ENCODE peak calls at places on chromosomes 12 and 14, in four cellular contexts. M is K562, S is HCT116, O is HepG2. L is an unnamed sample. For H3K9me3, the result is how much of the 10 kb centered on the place peaks cover.

GRCh38 chr14:69873877-69874780 is 5.1 kb upstream of the SMOC1 start:
- DNase-seq in M (no peak), S (no peak), O (no peak), L (no peak)

GRCh38 chr12:50579757-50580267 is 75.0 kb downstream of the DIP2B start:
- DNase-seq in O (no peak), S (no peak), M (no peak), L (no peak)

GRCh38 chr12:84166812-84167211 is 745.8 kb downstream of the SLC6A15 start:
- DNase-seq in O (no peak), S (no peak), M (no peak), L (no peak)

GRCh38 chr12:4379410-4379809 is at the start of gene FGF23:
- DNase-seq in O (peak), S (no peak), M (peak), L (no peak)

GRCh38 chr14:30209136-30209535 is 281.5 kb upstream of the PRKD1 start:
- DNase-seq in S (no peak), O (no peak), M (no peak), L (no peak)

GRCh38 chr12:47237751-47238211 is 158.0 kb upstream of the AMIGO2 start:
- DNase-seq in O (no peak), S (no peak), M (no peak), L (no peak)

GRCh38 chr14:34461334-34462131 is 507 bp downstream of the SPTSSA start:
- DNase-seq in S (peak), M (peak), O (peak), L (no peak)

GRCh38 chr12:55842681-55843429 is at the start of gene MMP19:
- DNase-seq in O (peak), S (no peak), M (peak), L (no peak)

GRCh38 chr14:30427846-30428245 is 131.1 kb upstream of the G2E3 start:
- DNase-seq in O (no peak), S (no peak), M (no peak), L (no peak)

GRCh38 chr14:38964630-38965029 is 138.4 kb downstream of the SEC23A start:
- DNase-seq in M (no peak), S (no peak), O (peak), L (no peak)

GRCh38 chr14:61564623-61565091 is 130.7 kb upstream of the HIF1A start:
- DNase-seq in M (peak), O (peak), S (peak), L (no peak)

GRCh38 chr12:121792607-121793500 is 634 bp downstream of the RHOF start:
- DNase-seq in S (no peak), M (no peak), O (peak), L (no peak)

GRCh38 chr12:111451649-111452129 is 46.0 kb downstream of the SH2B3 start:
- DNase-seq in S (peak), M (peak), O (peak), L (peak)

GRCh38 chr14:104356738-104357688 is 218.6 kb downstream of the KIF26A start:
- DNase-seq in O (no peak), M (no peak), S (no peak), L (no peak)

GRCh38 chr12:19971396-19971802 is 396.9 kb upstream of the PDE3A start:
- DNase-seq in O (peak), M (no peak), S (peak), L (no peak)

GRCh38 chr12:52915637-52916036 is 10.8 kb upstream of the KRT8 start:
- DNase-seq in S (no peak), M (no peak), O (no peak), L (no peak)

GRCh38 chr12:123089631-123090353 is 61.1 kb downstream of the PITPNM2 start:
- DNase-seq in O (peak), S (peak), M (peak), L (peak)

GRCh38 chr14:62800577-62800976 is 244.7 kb downstream of the KCNH5 start:
- DNase-seq in S (no peak), O (no peak), M (no peak), L (no peak)

GRCh38 chr14:22978487-22978837 is 3.9 kb downstream of the AJUBA start:
- DNase-seq in M (no peak), O (no peak), S (no peak), L (no peak)

GRCh38 chr12:102167821-102168605 is 29.6 kb downstream of the PMCH start:
- DNase-seq in M (no peak), S (no peak), O (no peak), L (no peak)

GRCh38 chr14:95258754-95259593 is 60.7 kb downstream of the CLMN start:
- DNase-seq in O (no peak), S (no peak), M (no peak), L (no peak)

GRCh38 chr12:52213541-52214420 is 19.3 kb upstream of the KRT7 start:
- DNase-seq in O (peak), S (peak), M (peak), L (peak)

GRCh38 chr14:101353422-101353821 is 207.9 kb upstream of the DIO3 start:
- DNase-seq in O (no peak), S (no peak), M (no peak), L (no peak)

GRCh38 chr14:94689218-94689984 is 77.2 kb downstream of the SERPINA3 start:
- DNase-seq in S (no peak), O (no peak), M (peak), L (no peak)

GRCh38 chr14:74401504-74402241 is 24.3 kb downstream of the SYNDIG1L start:
- DNase-seq in S (no peak), O (no peak), M (peak), L (no peak)

GRCh38 chr14:101559624-101560533 is 1.4 kb upstream of the DIO3 start:
- DNase-seq in O (no peak), M (no peak), S (no peak), L (no peak)

GRCh38 chr14:21071225-21072041 is 1.3 kb downstream of the ARHGEF40 start:
- DNase-seq in M (peak), O (peak), S (no peak), L (no peak)

GRCh38 chr14:64968167-64968566 is 4.0 kb downstream of the RAB15 start:
- DNase-seq in O (no peak), S (no peak), M (no peak), L (no peak)

DNA sequence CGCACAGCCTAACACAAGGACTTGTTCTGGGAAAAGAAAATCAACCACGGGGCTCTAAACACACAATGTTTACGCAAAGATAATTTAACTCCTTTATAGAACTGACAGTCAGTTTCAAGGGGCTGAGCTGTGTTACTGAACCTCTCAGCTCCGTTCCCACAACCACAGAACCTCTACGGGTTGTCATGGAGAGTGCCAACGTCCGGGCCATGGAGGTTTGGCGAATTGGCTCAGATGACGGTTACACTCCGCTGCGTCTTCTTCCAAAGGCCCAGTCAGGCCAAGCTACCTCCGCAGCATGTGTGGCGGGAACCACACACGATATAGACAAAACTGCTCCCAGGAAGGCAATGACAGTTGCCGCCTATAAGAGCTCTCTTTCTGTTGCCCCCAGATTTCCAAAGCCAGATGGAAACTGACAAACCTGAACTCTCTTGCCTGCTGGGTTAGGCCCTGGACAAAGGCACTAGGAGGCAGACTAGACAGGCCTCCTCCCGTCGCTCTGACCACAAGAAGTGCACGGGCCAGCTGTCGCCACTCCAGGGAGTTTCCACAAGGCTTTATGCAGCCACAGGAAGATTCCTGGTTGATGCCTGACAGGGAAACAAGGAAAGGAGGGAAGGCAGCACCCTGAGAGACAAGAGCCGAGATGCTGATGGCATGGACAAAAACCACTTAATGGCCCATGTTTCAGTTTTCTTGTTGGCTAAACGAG is 30.3 kb downstream of the CCDC88C start:
- DNase-seq in O (no peak), S (no peak), M (no peak), L (no peak)
- TF ChIP-seq CTCF in O (no peak), S (no peak), M (no peak), L (no peak)

GRCh38 chr12:129659927-129660326 is 243.9 kb downstream of the TMEM132D start:
- DNase-seq in M (peak), O (no peak), S (no peak), L (no peak)

GRCh38 chr12:129660961-129661360 is 242.9 kb downstream of the TMEM132D start:
- DNase-seq in M (no peak), S (no peak), O (no peak), L (no peak)

GRCh38 chr12:129662184-129662583 is 241.6 kb downstream of the TMEM132D start:
- DNase-seq in M (no peak), S (no peak), O (no peak), L (no peak)

GRCh38 chr12:129657179-129657578 is 246.6 kb downstream of the TMEM132D start:
- DNase-seq in O (no peak), M (no peak), S (no peak), L (no peak)
- TF ChIP-seq TCF7L2 in O (no peak), M (no peak), S (no peak), L (no peak)

GRCh38 chr12:46088040-46088439 is 97.7 kb upstream of the SCAF11 start:
- DNase-seq in O (no peak), S (no peak), M (no peak), L (no peak)

GRCh38 chr12:46084666-46085631 is 94.6 kb upstream of the SCAF11 start:
- DNase-seq in M (no peak), O (no peak), S (no peak), L (no peak)

GRCh38 chr12:46089414-46090162 is 99.2 kb upstream of the SCAF11 start:
- DNase-seq in M (no peak), O (no peak), S (no peak), L (no peak)
- H3K9me3 ChIP-seq in M (under half), O (under half), S (under half), L (under half)

DNA sequence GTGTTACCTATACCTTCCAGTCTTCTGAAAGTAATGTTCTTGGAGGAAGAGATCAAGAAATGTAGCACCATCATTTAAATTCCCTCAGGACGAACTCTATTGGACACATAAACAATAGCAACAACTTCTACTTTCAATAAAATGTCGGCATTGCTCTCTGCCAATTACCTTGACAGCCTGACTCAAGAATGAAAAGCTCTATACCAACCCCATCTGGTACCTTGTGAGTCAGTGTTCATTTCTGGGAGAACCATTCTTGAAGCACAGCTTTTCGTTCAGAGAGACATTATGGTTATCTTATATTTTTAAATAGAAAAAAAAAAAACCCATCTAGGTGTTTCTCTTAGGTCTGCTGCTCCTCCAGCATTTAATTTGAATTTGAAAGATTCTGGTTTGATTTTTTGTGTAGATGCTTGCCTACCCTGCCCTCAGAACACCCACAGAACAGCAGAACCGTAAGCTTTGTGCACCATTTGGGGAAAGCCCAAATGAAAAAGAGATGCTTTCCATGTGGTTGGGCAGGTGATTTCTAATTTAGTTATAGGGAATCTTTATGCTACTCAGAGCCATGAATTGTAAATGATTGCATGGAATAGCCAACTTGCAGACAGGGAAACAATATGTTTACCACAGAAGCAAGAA is 156.0 kb downstream of the SAMD4A start:
- DNase-seq in O (peak), M (no peak), S (no peak), L (no peak)
- TF ChIP-seq CTCF in O (peak), M (peak), S (peak), L (peak)

GRCh38 chr12:81992461-81992860 is 233.3 kb upstream of the PPFIA2 start:
- DNase-seq in S (peak), M (no peak), O (no peak), L (no peak)

GRCh38 chr12:81987351-81987750 is 228.2 kb upstream of the PPFIA2 start:
- DNase-seq in O (no peak), M (no peak), S (no peak), L (no peak)

DNA sequence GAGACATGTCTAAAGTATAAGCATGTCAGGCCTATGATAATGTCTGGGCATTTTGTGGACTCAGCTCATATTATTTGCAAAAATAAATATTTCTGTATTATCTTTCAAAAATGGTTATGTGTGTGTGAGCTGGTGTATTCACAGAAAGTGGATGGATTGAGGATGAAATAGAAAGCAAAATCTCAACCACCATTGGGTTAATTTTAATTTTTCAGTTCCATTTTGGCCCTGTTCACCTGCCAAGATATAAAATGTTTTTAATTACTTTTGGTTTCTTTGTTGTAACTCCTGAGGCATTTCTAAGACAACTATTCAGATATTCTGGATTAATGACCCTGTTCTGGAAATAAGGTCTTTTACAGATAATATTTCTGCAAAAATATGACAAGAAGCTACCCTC is 232.7 kb upstream of the PPFIA2 start:
- DNase-seq in S (no peak), O (no peak), M (no peak), L (no peak)
- TF ChIP-seq TCF7L2 in S (no peak), O (no peak), M (no peak), L (no peak)

GRCh38 chr12:63949902-63950301 is 105.4 kb downstream of the SRGAP1 start:
- DNase-seq in S (no peak), O (peak), M (no peak), L (no peak)
- H3K9me3 ChIP-seq in S (under half), O (under half), M (under half), L (under half)

GRCh38 chr12:117144599-117144998 is 45.4 kb upstream of the TESC start:
- DNase-seq in O (no peak), M (no peak), S (no peak), L (no peak)
- TF ChIP-seq CTCF in O (no peak), M (no peak), S (no peak), L (no peak)

DNA sequence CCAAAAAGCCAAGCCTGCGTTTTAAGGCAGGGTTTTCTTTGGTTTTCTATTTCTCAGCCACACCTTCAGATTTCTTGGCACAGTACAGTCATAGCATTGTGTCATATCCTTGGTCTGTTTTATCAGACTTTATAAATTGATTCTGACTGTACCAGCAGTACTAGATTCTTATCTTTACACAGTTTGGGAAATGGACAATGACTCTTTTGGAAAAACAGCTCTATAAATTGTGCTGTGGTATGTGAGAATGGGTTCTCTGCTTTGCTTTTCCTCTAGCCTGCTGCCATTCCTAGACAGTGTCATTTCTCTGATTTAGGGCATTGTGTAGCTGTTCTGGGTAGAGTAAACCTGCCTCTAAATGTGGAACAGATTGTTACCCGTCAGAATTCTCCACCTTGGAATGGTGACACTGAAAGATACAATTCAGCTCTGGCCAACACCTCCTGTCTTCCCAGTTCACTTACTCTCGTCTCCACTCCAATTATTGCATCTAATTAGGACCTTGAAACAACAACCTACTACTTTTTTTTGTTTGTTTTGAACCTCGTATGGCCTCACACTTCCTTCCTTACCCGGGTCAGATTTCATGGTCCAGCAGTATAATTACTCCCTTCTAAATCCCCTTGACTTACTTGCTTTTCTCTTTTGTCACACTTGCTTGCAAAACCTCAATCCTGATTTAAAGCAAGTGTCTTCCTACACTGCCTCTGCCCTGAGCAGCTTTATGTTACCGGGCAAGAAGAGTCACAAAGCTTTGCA is 226.3 kb downstream of the ERC1 start:
- DNase-seq in M (no peak), S (no peak), O (no peak), L (peak)
- TF ChIP-seq TCF7L2 in M (no peak), S (no peak), O (no peak), L (no peak)

GRCh38 chr12:88181881-88182280 is 39.8 kb downstream of the TMTC3 start:
- DNase-seq in M (no peak), S (no peak), O (no peak), L (no peak)
- H3K9me3 ChIP-seq in M (under half), S (under half), O (under half), L (under half)

GRCh38 chr14:52550661-52551060 is 1.6 kb downstream of the TXNDC16 start:
- DNase-seq in M (no peak), S (no peak), O (no peak), L (no peak)

GRCh38 chr14:52545584-52546317 is 6.6 kb downstream of the TXNDC16 start:
- DNase-seq in M (no peak), S (no peak), O (no peak), L (no peak)

GRCh38 chr14:52546318-52546670 is 6.0 kb downstream of the TXNDC16 start:
- DNase-seq in S (no peak), O (no peak), M (no peak), L (no peak)

GRCh38 chr14:52547027-52547426 is 5.3 kb downstream of the TXNDC16 start:
- DNase-seq in O (no peak), S (no peak), M (peak), L (no peak)

DNA sequence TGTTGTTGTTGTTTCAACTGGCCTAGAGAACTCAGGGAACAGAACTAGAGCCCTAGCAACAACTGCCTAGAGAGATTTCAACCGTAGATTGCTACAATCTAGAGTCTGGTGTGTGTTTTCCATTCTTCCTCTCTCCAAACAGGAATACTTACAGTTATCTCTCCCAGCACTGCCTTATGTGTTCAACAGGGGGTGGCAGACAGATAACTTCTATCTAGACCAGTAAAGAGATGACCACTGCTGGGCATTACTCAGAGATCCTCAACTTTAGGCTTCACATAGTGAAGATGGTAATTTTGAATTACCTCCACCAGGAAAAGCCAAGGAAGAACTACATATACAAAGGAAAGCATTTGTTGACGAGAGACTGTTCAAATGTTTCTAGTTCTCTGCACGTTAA is 4.8 kb downstream of the TXNDC16 start:
- DNase-seq in O (no peak), M (peak), S (no peak), L (no peak)
- TF ChIP-seq CTCF in O (no peak), M (no peak), S (peak), L (no peak)